ENCODE peak calls at places on chromosomes 4 and X, in seven cellular contexts. L, O, K, Y, R, A and J are unnamed samples.

GRCh38 chr4:52864816-52865215 is 2.7 kb downstream of the RASL11B start:
- DNase-seq in L (no peak), O (no peak), K (no peak), Y (peak), R (no peak), A (no peak), J (no peak)

GRCh38 chrX:14964500-14964899 is 91.3 kb downstream of the MOSPD2 start:
- DNase-seq in L (no peak), O (no peak), K (no peak), Y (no peak), R (no peak), A (no peak), J (no peak)

GRCh38 chr4:27094785-27095184 is 234.1 kb downstream of the STIM2 start:
- DNase-seq in L (no peak), O (no peak), K (no peak), Y (no peak), R (no peak), A (no peak), J (no peak)

GRCh38 chr4:183139972-183140570 is 41.0 kb downstream of the WWC2 start:
- DNase-seq in L (no peak), O (no peak), K (no peak), Y (no peak), R (no peak), A (no peak), J (no peak)

GRCh38 chr4:108382751-108383150 is 214.0 kb upstream of the LEF1 start:
- DNase-seq in L (no peak), O (no peak), K (no peak), Y (no peak), R (no peak), A (no peak), J (no peak)

GRCh38 chr4:85127653-85128052 is 161.2 kb upstream of the WDFY3 start:
- DNase-seq in L (peak), O (peak), K (no peak), Y (no peak), R (no peak), A (peak), J (peak)

GRCh38 chrX:8364369-8365141 is 100.1 kb upstream of the VCX3B start:
- DNase-seq in L (peak), O (peak), K (no peak), Y (peak), R (no peak), A (peak), J (peak)

GRCh38 chr4:36900446-36900987 is 344.0 kb upstream of the NWD2 start:
- DNase-seq in L (no peak), O (no peak), K (no peak), Y (no peak), R (no peak), A (no peak), J (no peak)

GRCh38 chr4:123619326-123619725 is 222.7 kb downstream of the SPRY1 start:
- DNase-seq in L (no peak), O (no peak), K (no peak), Y (no peak), R (no peak), A (no peak), J (no peak)

GRCh38 chrX:24325231-24325630 is 11.4 kb upstream of the SUPT20HL2 start:
- DNase-seq in L (no peak), O (no peak), K (no peak), Y (no peak), R (no peak), A (no peak), J (no peak)

GRCh38 chrX:68867458-68868166 is 38.8 kb downstream of the EFNB1 start:
- DNase-seq in L (no peak), O (no peak), K (no peak), Y (no peak), R (no peak), A (peak), J (peak)

GRCh38 chrX:153897899-153898298 is 6.6 kb upstream of the AVPR2 start:
- DNase-seq in L (no peak), O (no peak), K (no peak), Y (peak), R (no peak), A (no peak), J (no peak)

GRCh38 chr4:52566136-52567031 is 92.7 kb downstream of the USP46 start:
- DNase-seq in L (no peak), O (no peak), K (no peak), Y (no peak), R (no peak), A (no peak), J (no peak)

GRCh38 chrX:129115104-129115503 is 408.2 kb downstream of the SMARCA1 start:
- DNase-seq in L (peak), O (peak), K (no peak), Y (peak), R (peak), A (peak), J (peak)

GRCh38 chrX:68827848-68828562 is 816 bp upstream of the EFNB1 start:
- DNase-seq in L (peak), O (peak), K (peak), Y (peak), R (peak), A (peak), J (peak)